ENCODE peak calls at places on chromosomes 7 and 10, in eight cellular contexts. V is substantia nigra; X is SK-N-SH; Y is central memory CD4-positive, alpha-beta T cell; Z is NCI-H1694 treated with DMSO at 0.1 percent for 48 hours; B is breast epithelium; A is left ventricle myocardium inferior; Q is GM10248. E is an unnamed sample.
A peak's percentile ranks its signal among the peaks of the same experiment; 100 is the strongest.

GRCh38 chr10:98920362-98920761 is 315.3 kb downstream of the HPSE2 start:
- DNase-seq in X (no peak), Y (no peak), Q (no peak), B (no peak), V (no peak), Z (no peak), A (no peak), E (no peak)

GRCh38 chr10:5195727-5196374 is 786 bp upstream of the AKR1C4 start:
- DNase-seq in A (no peak), X (no peak), Y (no peak), Z (no peak), V (no peak), Q (no peak), B (no peak), E (no peak)

GRCh38 chr10:29245476-29245875 is 43.4 kb upstream of the LYZL1 start:
- DNase-seq in Z (no peak), X (no peak), V (peak; percentile 65), Y (no peak), B (peak; percentile 45), Q (no peak), A (no peak), E (no peak)

GRCh38 chr10:30282226-30282625 is 66.9 kb downstream of the MTPAP start:
- DNase-seq in Q (no peak), Z (no peak), Y (no peak), X (no peak), B (no peak), A (no peak), V (no peak), E (no peak)

GRCh38 chr7:157682946-157683239 is 346.1 kb downstream of the DNAJB6 start:
- DNase-seq in B (no peak), A (no peak), X (no peak), Q (no peak), Y (no peak), Z (no peak), V (no peak), E (no peak)

GRCh38 chr10:96703358-96703757 is 17.0 kb downstream of the PIK3AP1 start:
- DNase-seq in Y (no peak), Q (no peak), V (no peak), A (no peak), X (no peak), B (no peak), Z (no peak), E (no peak)

GRCh38 chr10:110500515-110500905 is 2.8 kb downstream of the DUSP5 start:
- DNase-seq in X (no peak), A (no peak), Y (no peak), Z (no peak), Q (no peak), V (no peak), B (no peak), E (no peak)

GRCh38 chr10:90089724-90090123 is 388.3 kb downstream of the KIF20B start:
- DNase-seq in A (no peak), Z (no peak), Q (no peak), B (no peak), V (no peak), X (no peak), Y (no peak), E (no peak)

GRCh38 chr10:13938940-13939339 is 352.2 kb downstream of the PRPF18 start:
- DNase-seq in Q (no peak), Y (no peak), B (no peak), V (no peak), A (no peak), X (no peak), Z (no peak), E (no peak)